ENCODE peak calls at places on chromosomes 1 and 21, in four cellular contexts. V is GM12891, I is K562, L is GM12878. T is an unnamed sample.

GRCh38 chr1:156502396-156502748 is 1.8 kb upstream of the MEF2D start:
- DNase-seq in V (no peak), I (peak), L (no peak), T (no peak)

GRCh38 chr1:226100436-226101347 is 38.2 kb downstream of the H3-3A start:
- DNase-seq in V (peak), I (peak), L (no peak), T (peak)

GRCh38 chr1:29180497-29181412 is 945 bp downstream of the SRSF4 start:
- DNase-seq in V (no peak), I (peak), L (no peak), T (no peak)

GRCh38 chr1:95201905-95202304 is 32.1 kb upstream of the RWDD3 start:
- DNase-seq in V (no peak), I (no peak), L (no peak), T (no peak)

GRCh38 chr1:229282295-229282823 is 11.4 kb downstream of the RAB4A start:
- DNase-seq in V (no peak), I (no peak), L (no peak), T (no peak)

GRCh38 chr1:219837274-219837993 is 90.9 kb downstream of the SLC30A10 start:
- DNase-seq in V (peak), I (peak), L (no peak), T (peak)

GRCh38 chr1:35585281-35585680 is 12.2 kb downstream of the TFAP2E start:
- DNase-seq in V (no peak), I (no peak), L (no peak), T (no peak)

GRCh38 chr1:207868769-207869721 is 41.9 kb downstream of the CD34 start:
- DNase-seq in V (peak), I (peak), L (no peak), T (peak)

GRCh38 chr1:83087851-83088250 is 911.1 kb downstream of the TTLL7 start:
- DNase-seq in V (no peak), I (no peak), L (no peak), T (no peak)

GRCh38 chr21:31520506-31521163 is 138.9 kb upstream of the SOD1 start:
- DNase-seq in V (no peak), I (no peak), L (no peak), T (no peak)

GRCh38 chr1:182570611-182570970 is 18.5 kb downstream of the RNASEL start:
- DNase-seq in V (no peak), I (no peak), L (no peak), T (no peak)

GRCh38 chr1:77313491-77313890 is 31.7 kb downstream of the AK5 start:
- DNase-seq in V (peak), I (peak), L (no peak), T (peak)

GRCh38 chr1:109863699-109864062 is 47.0 kb upstream of the CSF1 start:
- DNase-seq in V (no peak), I (no peak), L (no peak), T (no peak)

GRCh38 chr1:184622136-184622823 is 132.4 kb downstream of the EDEM3 start:
- DNase-seq in V (no peak), I (no peak), L (no peak), T (no peak)

GRCh38 chr1:33435096-33435820 is 4.4 kb upstream of the PHC2 start:
- DNase-seq in V (no peak), I (peak), L (no peak), T (no peak)

GRCh38 chr1:50275564-50275963 is 147.7 kb downstream of the DMRTA2 start:
- DNase-seq in V (no peak), I (no peak), L (no peak), T (no peak)

GRCh38 chr1:220922951-220923350 is 43.7 kb downstream of the HLX start:
- DNase-seq in V (no peak), I (no peak), L (no peak), T (no peak)

GRCh38 chr1:243598433-243598832 is 251.6 kb downstream of the AKT3 start:
- DNase-seq in V (no peak), I (no peak), L (no peak), T (peak)

GRCh38 chr1:233364695-233365539 is 37.4 kb downstream of the MAP3K21 start:
- DNase-seq in V (no peak), I (no peak), L (no peak), T (no peak)

GRCh38 chr1:224331824-224332223 is 1.9 kb upstream of the NVL start:
- DNase-seq in V (no peak), I (no peak), L (no peak), T (no peak)

GRCh38 chr1:239288964-239289535 is 97.3 kb upstream of the CHRM3 start:
- DNase-seq in V (no peak), I (no peak), L (no peak), T (no peak)

GRCh38 chr1:34794001-34794789 is 1.4 kb downstream of the GJA4 start:
- DNase-seq in V (no peak), I (no peak), L (no peak), T (no peak)

GRCh38 chr1:158060001-158060400 is 66.6 kb downstream of the KIRREL1 start:
- DNase-seq in V (no peak), I (no peak), L (no peak), T (no peak)

GRCh38 chr1:214445201-214445600 is 106.2 kb downstream of the PTPN14 start:
- DNase-seq in V (no peak), I (no peak), L (no peak), T (no peak)
- TF ChIP-seq SPI1 in V (no peak), I (no peak), L (no peak), T (no peak)

GRCh38 chr1:234538930-234539649 is 60.1 kb upstream of the TARBP1 start:
- DNase-seq in V (no peak), I (no peak), L (no peak), T (no peak)

GRCh38 chr1:234538062-234538731 is 59.2 kb upstream of the TARBP1 start:
- DNase-seq in V (no peak), I (no peak), L (no peak), T (no peak)

GRCh38 chr1:234541281-234541975 is 62.4 kb upstream of the TARBP1 start:
- DNase-seq in V (no peak), I (no peak), L (no peak), T (no peak)

GRCh38 chr1:234540404-234540762 is 61.4 kb upstream of the TARBP1 start:
- DNase-seq in V (no peak), I (no peak), L (no peak), T (no peak)

GRCh38 chr1:234539666-234540403 is 60.9 kb upstream of the TARBP1 start:
- DNase-seq in V (no peak), I (no peak), L (no peak), T (no peak)
- TF ChIP-seq SPI1 in V (no peak), I (no peak), L (no peak), T (no peak)

DNA sequence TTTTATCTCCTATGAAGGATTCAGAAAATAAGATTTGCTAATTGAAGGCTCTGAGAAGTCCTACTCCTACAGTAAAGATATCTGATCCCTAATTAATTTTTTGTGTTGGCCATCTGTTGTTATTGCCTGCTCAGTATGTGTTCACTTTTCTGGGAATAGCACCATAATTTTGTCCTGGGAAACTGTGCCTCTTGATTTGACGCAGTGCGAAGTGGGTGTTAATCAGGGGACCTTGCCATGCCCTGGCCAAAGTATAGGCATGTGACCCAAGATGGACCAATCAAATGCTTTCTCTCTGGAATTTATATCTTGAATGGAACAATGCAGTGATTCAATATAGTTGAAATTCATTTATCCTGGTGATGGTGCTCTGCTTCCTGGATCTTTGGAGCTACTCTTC is 30.4 kb upstream of the GNG12 start:
- DNase-seq in V (no peak), I (no peak), L (no peak), T (no peak)
- TF ChIP-seq SPI1 in V (no peak), I (no peak), L (no peak), T (no peak)

GRCh38 chr1:154720328-154721301 is 112.6 kb upstream of the ADAR start:
- DNase-seq in V (no peak), I (no peak), L (no peak), T (no peak)
- TF ChIP-seq SPI1 in V (no peak), I (no peak), L (peak), T (peak)

DNA sequence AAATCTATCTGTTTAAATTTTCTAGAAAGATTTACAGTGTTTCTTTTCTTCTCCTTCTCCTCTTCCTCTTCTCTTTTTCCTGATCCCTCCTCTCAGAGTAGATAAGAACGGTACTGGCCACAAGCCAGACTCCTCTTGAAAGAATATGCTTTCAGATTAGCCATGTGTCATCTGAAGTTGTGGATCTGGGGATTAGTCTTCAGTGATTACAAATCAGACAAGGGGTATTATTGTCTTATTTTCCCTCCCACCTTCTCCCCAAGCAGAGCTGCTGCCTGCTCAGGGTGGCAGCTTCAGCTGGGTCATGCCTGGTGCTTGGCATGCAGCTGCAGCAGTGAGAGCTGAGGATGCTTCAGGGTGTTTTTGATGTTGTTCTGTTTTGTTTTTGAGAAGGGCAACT is 42.7 kb downstream of the SGIP1 start:
- DNase-seq in V (no peak), I (peak), L (no peak), T (no peak)
- TF ChIP-seq SPI1 in V (no peak), I (no peak), L (no peak), T (no peak)

GRCh38 chr1:30248373-30248772 is 475.0 kb downstream of the MATN1 start:
- DNase-seq in V (no peak), I (no peak), L (no peak), T (no peak)

GRCh38 chr1:30244801-30245200 is 478.6 kb downstream of the MATN1 start:
- DNase-seq in V (no peak), I (no peak), L (no peak), T (no peak)

GRCh38 chr1:30241681-30242080 is 481.7 kb downstream of the MATN1 start:
- DNase-seq in V (no peak), I (no peak), L (no peak), T (no peak)

GRCh38 chr1:30242178-30242577 is 481.2 kb downstream of the MATN1 start:
- DNase-seq in V (no peak), I (no peak), L (no peak), T (no peak)

DNA sequence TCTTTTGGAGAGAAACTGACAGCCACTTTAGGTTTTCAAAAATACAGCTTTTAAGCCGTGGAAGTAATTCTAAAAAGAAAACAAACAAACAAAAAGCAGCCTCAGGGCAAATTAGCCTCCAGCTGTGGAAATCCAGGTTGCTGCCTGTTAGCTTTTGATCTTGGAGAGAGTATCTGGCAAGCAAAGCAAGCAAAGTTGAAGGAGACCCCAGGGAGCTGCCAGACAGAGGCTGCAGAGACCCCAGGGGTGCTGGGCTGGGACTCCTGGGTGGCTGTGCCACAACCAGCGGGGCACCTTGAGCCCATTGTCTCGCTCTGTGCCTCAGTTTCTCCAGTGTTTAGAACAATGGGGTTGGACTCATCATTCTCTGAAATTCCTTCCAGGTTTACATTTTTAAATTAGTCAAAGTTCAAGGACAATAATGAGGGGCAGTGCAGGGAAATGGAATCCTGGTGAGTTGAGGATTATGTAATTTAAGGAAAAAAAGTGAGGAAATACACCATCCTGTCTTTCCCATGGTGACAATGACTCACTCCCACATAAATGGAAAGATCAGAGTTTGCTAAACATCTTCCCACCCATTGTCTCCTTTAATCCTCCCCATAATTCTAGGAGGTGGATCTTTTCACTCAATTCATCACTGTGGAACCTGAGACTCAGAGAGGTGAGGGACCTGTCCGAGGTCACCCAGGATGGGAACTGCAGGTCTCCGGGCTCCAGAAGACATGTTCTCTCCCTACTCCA is 480.5 kb downstream of the MATN1 start:
- DNase-seq in V (no peak), I (no peak), L (no peak), T (no peak)
- TF ChIP-seq SPI1 in V (no peak), I (no peak), L (no peak), T (no peak)

GRCh38 chr1:2205191-2205952 is 10.8 kb upstream of the FAAP20 start:
- DNase-seq in V (no peak), I (peak), L (peak), T (peak)

GRCh38 chr1:2208309-2209239 is 14.0 kb upstream of the FAAP20 start:
- DNase-seq in V (no peak), I (no peak), L (no peak), T (no peak)

GRCh38 chr1:2209400-2210083 is 15.0 kb upstream of the FAAP20 start:
- DNase-seq in V (no peak), I (no peak), L (no peak), T (no peak)

GRCh38 chr1:2204384-2205190 is 10.0 kb upstream of the FAAP20 start:
- DNase-seq in V (peak), I (peak), L (no peak), T (peak)

GRCh38 chr1:2206813-2207488 is 12.4 kb upstream of the FAAP20 start:
- DNase-seq in V (no peak), I (peak), L (no peak), T (no peak)
- TF ChIP-seq SPI1 in V (no peak), I (no peak), L (no peak), T (no peak)

DNA sequence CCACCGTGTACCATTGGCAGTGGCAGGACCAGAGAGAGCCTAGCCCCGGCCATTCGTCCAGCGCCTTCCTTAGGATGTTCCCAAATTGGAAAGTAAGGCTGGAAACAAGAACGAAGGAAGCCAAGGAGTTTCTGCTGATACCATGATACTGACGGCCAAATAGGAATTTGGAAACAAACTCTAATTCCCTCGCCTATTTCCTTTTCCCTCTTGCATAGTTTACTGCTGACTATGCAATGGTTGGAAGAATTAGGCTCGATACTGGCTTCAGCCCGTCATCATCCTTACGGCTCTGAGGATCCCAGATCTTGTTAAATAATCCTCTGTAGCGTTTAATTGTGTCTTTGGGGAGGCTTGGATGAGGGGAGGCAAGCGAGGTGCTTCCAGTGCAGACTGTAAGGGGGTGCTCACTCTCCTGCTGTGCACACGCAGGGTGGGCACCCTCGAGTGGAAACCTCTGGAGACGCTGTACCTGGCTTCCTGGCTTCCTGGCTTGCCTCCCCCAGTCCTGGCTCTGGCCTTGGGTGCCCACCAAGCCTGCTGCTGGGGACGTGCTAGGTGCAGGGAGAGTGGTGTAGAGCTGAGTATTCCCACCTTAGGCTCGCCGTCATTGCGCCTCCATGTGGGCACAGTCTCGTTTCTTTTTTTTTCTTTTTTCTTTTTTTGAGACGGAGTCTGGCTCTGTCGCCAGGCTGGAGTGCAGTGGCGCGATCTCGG is 27.4 kb upstream of the CAMTA1 start:
- DNase-seq in V (no peak), I (no peak), L (no peak), T (no peak)
- TF ChIP-seq SPI1 in V (no peak), I (no peak), L (no peak), T (no peak)

T was measured in HL-60.